ENCODE peak calls at places on chromosomes 6 and 20, in nine cellular contexts. One of them, this sample, is unnamed.
A peak's percentile ranks its signal among the peaks of the same experiment; 100 is the strongest.

GRCh38 chr6:170388113-170388512 is 81.6 kb downstream of the FAM120B start:
- DNase-seq in aorta: no peak
- DNase-seq in uterus: no peak
- DNase-seq in mesenchymal stem cell: peak; percentile 16
- DNase-seq in suprapubic skin: no peak
- DNase-seq in upper lobe of right lung: no peak
- DNase-seq in endodermal cell: no peak
- DNase-seq in esophagus muscularis mucosa: no peak
- DNase-seq in right lobe of liver: no peak
- DNase-seq in this sample: no peak

GRCh38 chr20:37395921-37396519 is 50.1 kb downstream of the SRC start:
- DNase-seq in aorta: no peak
- DNase-seq in uterus: no peak
- DNase-seq in mesenchymal stem cell: peak; percentile 33
- DNase-seq in suprapubic skin: no peak
- DNase-seq in upper lobe of right lung: no peak
- DNase-seq in endodermal cell: peak; percentile 91
- DNase-seq in esophagus muscularis mucosa: no peak
- DNase-seq in right lobe of liver: no peak
- DNase-seq in this sample: no peak

GRCh38 chr6:157603314-157603940 is 219.6 kb upstream of the SNX9 start:
- DNase-seq in aorta: no peak
- DNase-seq in uterus: no peak
- DNase-seq in mesenchymal stem cell: no peak
- DNase-seq in suprapubic skin: no peak
- DNase-seq in upper lobe of right lung: no peak
- DNase-seq in endodermal cell: no peak
- DNase-seq in esophagus muscularis mucosa: no peak
- DNase-seq in right lobe of liver: no peak
- DNase-seq in this sample: no peak

GRCh38 chr20:21357851-21358250 is 39.5 kb downstream of the NKX2-4 start:
- DNase-seq in aorta: no peak
- DNase-seq in uterus: no peak
- DNase-seq in mesenchymal stem cell: no peak
- DNase-seq in suprapubic skin: no peak
- DNase-seq in upper lobe of right lung: no peak
- DNase-seq in endodermal cell: no peak
- DNase-seq in esophagus muscularis mucosa: no peak
- DNase-seq in right lobe of liver: no peak
- DNase-seq in this sample: no peak

GRCh38 chr6:2876210-2877056 is 26.7 kb downstream of the SERPINB9 start:
- DNase-seq in aorta: peak; percentile 84
- DNase-seq in uterus: peak; percentile 60
- DNase-seq in mesenchymal stem cell: peak; percentile 91
- DNase-seq in suprapubic skin: no peak
- DNase-seq in upper lobe of right lung: peak; percentile 86
- DNase-seq in endodermal cell: peak; percentile 84
- DNase-seq in esophagus muscularis mucosa: peak; percentile 92
- DNase-seq in right lobe of liver: peak; percentile 91
- DNase-seq in this sample: peak; percentile 76

GRCh38 chr6:129672883-129673631 is 36.9 kb downstream of the ARHGAP18 start:
- DNase-seq in aorta: no peak
- DNase-seq in uterus: no peak
- DNase-seq in mesenchymal stem cell: peak; percentile 81
- DNase-seq in suprapubic skin: no peak
- DNase-seq in upper lobe of right lung: no peak
- DNase-seq in endodermal cell: no peak
- DNase-seq in esophagus muscularis mucosa: peak; percentile 5
- DNase-seq in right lobe of liver: no peak
- DNase-seq in this sample: no peak

GRCh38 chr6:70616728-70617260 is 50.1 kb downstream of the SDHAF4 start:
- DNase-seq in aorta: no peak
- DNase-seq in uterus: no peak
- DNase-seq in mesenchymal stem cell: no peak
- DNase-seq in suprapubic skin: no peak
- DNase-seq in upper lobe of right lung: no peak
- DNase-seq in endodermal cell: no peak
- DNase-seq in esophagus muscularis mucosa: no peak
- DNase-seq in right lobe of liver: peak; percentile 67
- DNase-seq in this sample: no peak

GRCh38 chr6:142322504-142323198 is 20.8 kb downstream of the ADGRG6 start:
- DNase-seq in aorta: no peak
- DNase-seq in uterus: no peak
- DNase-seq in mesenchymal stem cell: no peak
- DNase-seq in suprapubic skin: no peak
- DNase-seq in upper lobe of right lung: no peak
- DNase-seq in endodermal cell: no peak
- DNase-seq in esophagus muscularis mucosa: no peak
- DNase-seq in right lobe of liver: no peak
- DNase-seq in this sample: no peak

GRCh38 chr20:46505501-46505900 is 7.9 kb downstream of the ZNF334 start:
- DNase-seq in aorta: no peak
- DNase-seq in uterus: no peak
- DNase-seq in mesenchymal stem cell: no peak
- DNase-seq in suprapubic skin: no peak
- DNase-seq in upper lobe of right lung: no peak
- DNase-seq in endodermal cell: no peak
- DNase-seq in esophagus muscularis mucosa: no peak
- DNase-seq in right lobe of liver: no peak
- DNase-seq in this sample: no peak

GRCh38 chr6:143258945-143259344 is 191.6 kb downstream of the ADAT2 start:
- DNase-seq in aorta: no peak
- DNase-seq in uterus: no peak
- DNase-seq in mesenchymal stem cell: no peak
- DNase-seq in suprapubic skin: no peak
- DNase-seq in upper lobe of right lung: no peak
- DNase-seq in endodermal cell: no peak
- DNase-seq in esophagus muscularis mucosa: no peak
- DNase-seq in right lobe of liver: no peak
- DNase-seq in this sample: no peak

GRCh38 chr6:127118505-127119360 is at the start of gene RSPO3:
- DNase-seq in aorta: peak; percentile 43
- DNase-seq in uterus: peak; percentile 65
- DNase-seq in mesenchymal stem cell: peak; percentile 60
- DNase-seq in suprapubic skin: no peak
- DNase-seq in upper lobe of right lung: peak; percentile 70
- DNase-seq in endodermal cell: peak; percentile 80
- DNase-seq in esophagus muscularis mucosa: no peak
- DNase-seq in right lobe of liver: no peak
- DNase-seq in this sample: peak; percentile 47

GRCh38 chr6:14822689-14823088 is 423.2 kb upstream of the JARID2 start:
- DNase-seq in aorta: no peak
- DNase-seq in uterus: no peak
- DNase-seq in mesenchymal stem cell: no peak
- DNase-seq in suprapubic skin: no peak
- DNase-seq in upper lobe of right lung: no peak
- DNase-seq in endodermal cell: no peak
- DNase-seq in esophagus muscularis mucosa: no peak
- DNase-seq in right lobe of liver: no peak
- DNase-seq in this sample: no peak

GRCh38 chr20:37378785-37379598 is 33.1 kb downstream of the SRC start:
- DNase-seq in aorta: peak; percentile 67
- DNase-seq in uterus: no peak
- DNase-seq in mesenchymal stem cell: peak; percentile 20
- DNase-seq in suprapubic skin: no peak
- DNase-seq in upper lobe of right lung: peak; percentile 61
- DNase-seq in endodermal cell: peak; percentile 71
- DNase-seq in esophagus muscularis mucosa: no peak
- DNase-seq in right lobe of liver: peak; percentile 62
- DNase-seq in this sample: peak; percentile 57

GRCh38 chr20:37558779-37559178 is 31.1 kb upstream of the BLCAP start:
- DNase-seq in aorta: no peak
- DNase-seq in uterus: no peak
- DNase-seq in mesenchymal stem cell: no peak
- DNase-seq in suprapubic skin: peak; percentile 24
- DNase-seq in upper lobe of right lung: no peak
- DNase-seq in endodermal cell: no peak
- DNase-seq in esophagus muscularis mucosa: no peak
- DNase-seq in right lobe of liver: no peak
- DNase-seq in this sample: no peak

GRCh38 chr6:125294925-125295324 is 6.8 kb downstream of the HDDC2 start:
- DNase-seq in aorta: no peak
- DNase-seq in uterus: no peak
- DNase-seq in mesenchymal stem cell: no peak
- DNase-seq in suprapubic skin: no peak
- DNase-seq in upper lobe of right lung: no peak
- DNase-seq in endodermal cell: no peak
- DNase-seq in esophagus muscularis mucosa: no peak
- DNase-seq in right lobe of liver: peak; percentile 75
- DNase-seq in this sample: no peak

GRCh38 chr6:107202876-107203468 is 87.7 kb upstream of the BEND3 start:
- DNase-seq in aorta: no peak
- DNase-seq in uterus: no peak
- DNase-seq in mesenchymal stem cell: no peak
- DNase-seq in suprapubic skin: no peak
- DNase-seq in upper lobe of right lung: no peak
- DNase-seq in endodermal cell: no peak
- DNase-seq in esophagus muscularis mucosa: no peak
- DNase-seq in right lobe of liver: no peak
- DNase-seq in this sample: no peak

DNA sequence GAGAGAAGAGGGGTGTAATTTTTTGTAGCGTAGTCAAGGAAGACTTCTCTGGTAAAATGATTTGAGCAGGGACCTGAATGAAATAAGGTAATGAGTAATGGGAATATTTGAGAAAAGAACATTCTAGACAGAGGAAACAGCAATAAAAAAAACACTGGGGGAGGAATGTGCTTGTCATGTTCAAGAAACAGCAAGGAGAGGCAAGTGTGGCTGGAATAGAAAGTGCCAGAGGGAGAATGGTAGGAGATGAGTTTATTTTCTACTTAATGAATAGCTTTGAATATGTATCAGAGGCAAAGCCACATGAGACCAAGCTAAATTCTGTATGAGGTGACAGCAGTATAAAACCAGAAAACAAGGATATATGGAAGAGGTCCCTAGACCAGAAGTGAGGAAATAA is 170.1 kb downstream of the CDKAL1 start:
- DNase-seq in aorta: no peak
- DNase-seq in uterus: no peak
- DNase-seq in mesenchymal stem cell: no peak
- DNase-seq in suprapubic skin: no peak
- DNase-seq in upper lobe of right lung: no peak
- DNase-seq in endodermal cell: no peak
- DNase-seq in esophagus muscularis mucosa: no peak
- DNase-seq in right lobe of liver: no peak
- DNase-seq in this sample: no peak
- H3K4me1 ChIP-seq in aorta: no peaks in the 10 kb centered on the region
- H3K4me1 ChIP-seq in uterus: no peaks in the 10 kb centered on the region
- H3K4me1 ChIP-seq in mesenchymal stem cell: peaks cover 1% of the 10 kb centered on the region
- H3K4me1 ChIP-seq in suprapubic skin: peaks cover 30% of the 10 kb centered on the region
- H3K4me1 ChIP-seq in upper lobe of right lung: no peaks in the 10 kb centered on the region
- H3K4me1 ChIP-seq in endodermal cell: peaks cover 5% of the 10 kb centered on the region
- H3K4me1 ChIP-seq in esophagus muscularis mucosa: no peaks in the 10 kb centered on the region
- H3K4me1 ChIP-seq in right lobe of liver: no peaks in the 10 kb centered on the region
- H3K4me1 ChIP-seq in this sample: no peaks in the 10 kb centered on the region

GRCh38 chr20:48819813-48820648 is 7.8 kb downstream of the PREX1 start:
- DNase-seq in aorta: no peak
- DNase-seq in uterus: no peak
- DNase-seq in mesenchymal stem cell: no peak
- DNase-seq in suprapubic skin: no peak
- DNase-seq in upper lobe of right lung: no peak
- DNase-seq in endodermal cell: no peak
- DNase-seq in esophagus muscularis mucosa: no peak
- DNase-seq in right lobe of liver: no peak
- DNase-seq in this sample: no peak

GRCh38 chr20:48818031-48818370 is 9.8 kb downstream of the PREX1 start:
- DNase-seq in aorta: no peak
- DNase-seq in uterus: no peak
- DNase-seq in mesenchymal stem cell: no peak
- DNase-seq in suprapubic skin: no peak
- DNase-seq in upper lobe of right lung: no peak
- DNase-seq in endodermal cell: no peak
- DNase-seq in esophagus muscularis mucosa: no peak
- DNase-seq in right lobe of liver: no peak
- DNase-seq in this sample: no peak

GRCh38 chr20:48817367-48818030 is 10.3 kb downstream of the PREX1 start:
- DNase-seq in aorta: no peak
- DNase-seq in uterus: no peak
- DNase-seq in mesenchymal stem cell: no peak
- DNase-seq in suprapubic skin: no peak
- DNase-seq in upper lobe of right lung: no peak
- DNase-seq in endodermal cell: no peak
- DNase-seq in esophagus muscularis mucosa: no peak
- DNase-seq in right lobe of liver: no peak
- DNase-seq in this sample: no peak

GRCh38 chr20:48819089-48819488 is 8.7 kb downstream of the PREX1 start:
- DNase-seq in aorta: no peak
- DNase-seq in uterus: no peak
- DNase-seq in mesenchymal stem cell: no peak
- DNase-seq in suprapubic skin: no peak
- DNase-seq in upper lobe of right lung: no peak
- DNase-seq in endodermal cell: no peak
- DNase-seq in esophagus muscularis mucosa: no peak
- DNase-seq in right lobe of liver: no peak
- DNase-seq in this sample: no peak

GRCh38 chr20:48818481-48818987 is 9.3 kb downstream of the PREX1 start:
- DNase-seq in aorta: no peak
- DNase-seq in uterus: no peak
- DNase-seq in mesenchymal stem cell: no peak
- DNase-seq in suprapubic skin: no peak
- DNase-seq in upper lobe of right lung: no peak
- DNase-seq in endodermal cell: no peak
- DNase-seq in esophagus muscularis mucosa: no peak
- DNase-seq in right lobe of liver: no peak
- DNase-seq in this sample: peak; percentile 85
- H3K4me1 ChIP-seq in aorta: no peaks in the 10 kb centered on the region
- H3K4me1 ChIP-seq in uterus: no peaks in the 10 kb centered on the region
- H3K4me1 ChIP-seq in mesenchymal stem cell: peaks cover 11% of the 10 kb centered on the region
- H3K4me1 ChIP-seq in suprapubic skin: peaks cover 9% of the 10 kb centered on the region
- H3K4me1 ChIP-seq in upper lobe of right lung: peaks cover 55% of the 10 kb centered on the region
- H3K4me1 ChIP-seq in endodermal cell: peaks cover 15% of the 10 kb centered on the region
- H3K4me1 ChIP-seq in esophagus muscularis mucosa: no peaks in the 10 kb centered on the region
- H3K4me1 ChIP-seq in right lobe of liver: no peaks in the 10 kb centered on the region
- H3K4me1 ChIP-seq in this sample: peaks cover 44% of the 10 kb centered on the region

DNA sequence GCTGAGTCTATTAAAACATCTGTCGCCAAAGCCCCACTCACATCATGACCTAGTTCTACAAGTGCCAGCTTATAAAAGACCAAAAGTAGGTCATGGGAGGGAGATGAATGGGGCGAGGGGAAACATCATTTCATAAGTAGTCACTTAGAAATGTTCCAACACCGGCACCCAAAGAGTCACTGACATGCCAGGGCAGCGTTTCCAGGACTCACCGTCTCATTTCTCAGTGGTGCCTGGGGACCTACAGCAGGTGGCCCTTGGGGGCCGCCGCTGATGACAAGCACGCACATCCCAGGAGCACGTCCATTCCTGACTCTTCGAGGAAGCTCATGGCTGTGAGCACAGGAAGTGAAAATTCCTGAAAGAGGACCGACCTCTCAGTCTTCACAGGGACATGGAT is 260.4 kb downstream of the CDH4 start:
- DNase-seq in aorta: no peak
- DNase-seq in uterus: no peak
- DNase-seq in mesenchymal stem cell: no peak
- DNase-seq in suprapubic skin: no peak
- DNase-seq in upper lobe of right lung: peak; percentile 29
- DNase-seq in endodermal cell: no peak
- DNase-seq in esophagus muscularis mucosa: no peak
- DNase-seq in right lobe of liver: no peak
- DNase-seq in this sample: no peak
- H3K4me1 ChIP-seq in aorta: no peaks in the 10 kb centered on the region
- H3K4me1 ChIP-seq in uterus: no peaks in the 10 kb centered on the region
- H3K4me1 ChIP-seq in mesenchymal stem cell: peaks cover 28% of the 10 kb centered on the region
- H3K4me1 ChIP-seq in suprapubic skin: no peaks in the 10 kb centered on the region
- H3K4me1 ChIP-seq in upper lobe of right lung: no peaks in the 10 kb centered on the region
- H3K4me1 ChIP-seq in endodermal cell: peaks cover 10% of the 10 kb centered on the region
- H3K4me1 ChIP-seq in esophagus muscularis mucosa: no peaks in the 10 kb centered on the region
- H3K4me1 ChIP-seq in right lobe of liver: no peaks in the 10 kb centered on the region
- H3K4me1 ChIP-seq in this sample: no peaks in the 10 kb centered on the region

GRCh38 chr6:35596448-35597442 is 84.0 kb upstream of the TULP1 start:
- DNase-seq in aorta: no peak
- DNase-seq in uterus: no peak
- DNase-seq in mesenchymal stem cell: peak; percentile 96
- DNase-seq in suprapubic skin: no peak
- DNase-seq in upper lobe of right lung: no peak
- DNase-seq in endodermal cell: no peak
- DNase-seq in esophagus muscularis mucosa: no peak
- DNase-seq in right lobe of liver: no peak
- DNase-seq in this sample: no peak
- H3K4me1 ChIP-seq in aorta: peaks cover 8% of the 10 kb centered on the region
- H3K4me1 ChIP-seq in uterus: peaks cover 55% of the 10 kb centered on the region
- H3K4me1 ChIP-seq in mesenchymal stem cell: peaks cover 6% of the 10 kb centered on the region
- H3K4me1 ChIP-seq in suprapubic skin: peaks cover 99% of the 10 kb centered on the region
- H3K4me1 ChIP-seq in upper lobe of right lung: peaks cover 61% of the 10 kb centered on the region
- H3K4me1 ChIP-seq in endodermal cell: peaks cover 5% of the 10 kb centered on the region
- H3K4me1 ChIP-seq in esophagus muscularis mucosa: peaks cover 76% of the 10 kb centered on the region
- H3K4me1 ChIP-seq in right lobe of liver: peaks cover 40% of the 10 kb centered on the region
- H3K4me1 ChIP-seq in this sample: peaks cover 21% of the 10 kb centered on the region

This sample was measured in Peyer's patch.